ENCODE peak calls at places on chromosomes 7 and 10, in five cellular contexts. C, E, A, L and X are unnamed samples.

GRCh38 chr10:129759214-129760002 is 204.7 kb downstream of the EBF3 start:
- DNase-seq in L (no peak), A (no peak), C (no peak), E (no peak), X (no peak)

GRCh38 chr7:151079199-151079910 is 1.3 kb downstream of the FASTK start:
- DNase-seq in L (no peak), E (no peak), A (no peak), C (no peak), X (no peak)

GRCh38 chr7:155317114-155317434 is 19.4 kb downstream of the INSIG1 start:
- DNase-seq in A (no peak), C (no peak), E (no peak), L (no peak), X (no peak)

GRCh38 chr10:29958440-29958839 is 100.9 kb downstream of the JCAD start:
- DNase-seq in L (no peak), E (no peak), A (no peak), C (no peak), X (peak; percentile 53)

GRCh38 chr10:121734517-121735137 is 136.4 kb upstream of the FGFR2 start:
- DNase-seq in L (peak; percentile 70), A (peak; percentile 37), E (peak; percentile 70), C (peak; percentile 33), X (no peak)

GRCh38 chr7:3188946-3189345 is 112.1 kb upstream of the SDK1 start:
- DNase-seq in A (no peak), C (peak; percentile 12), E (no peak), L (no peak), X (no peak)

GRCh38 chr10:126924915-126925300 is 19.7 kb downstream of the DOCK1 start:
- DNase-seq in A (peak; percentile 77), L (no peak), C (no peak), E (no peak), X (peak; percentile 37)

GRCh38 chr7:129100827-129101166 is 43.7 kb upstream of the TSPAN33 start:
- DNase-seq in A (no peak), E (no peak), C (no peak), L (no peak), X (no peak)

GRCh38 chr10:70781461-70782051 is 3.6 kb downstream of the TBATA start:
- DNase-seq in C (no peak), L (peak; percentile 5), A (no peak), E (no peak), X (no peak)

GRCh38 chr10:103114876-103115275 is 78.2 kb downstream of the NT5C2 start:
- DNase-seq in C (no peak), L (no peak), E (no peak), A (peak; percentile 27), X (peak; percentile 7)

GRCh38 chr10:123567984-123568745 is 98.0 kb upstream of the GPR26 start:
- DNase-seq in A (no peak), C (no peak), E (no peak), L (no peak), X (no peak)

DNA sequence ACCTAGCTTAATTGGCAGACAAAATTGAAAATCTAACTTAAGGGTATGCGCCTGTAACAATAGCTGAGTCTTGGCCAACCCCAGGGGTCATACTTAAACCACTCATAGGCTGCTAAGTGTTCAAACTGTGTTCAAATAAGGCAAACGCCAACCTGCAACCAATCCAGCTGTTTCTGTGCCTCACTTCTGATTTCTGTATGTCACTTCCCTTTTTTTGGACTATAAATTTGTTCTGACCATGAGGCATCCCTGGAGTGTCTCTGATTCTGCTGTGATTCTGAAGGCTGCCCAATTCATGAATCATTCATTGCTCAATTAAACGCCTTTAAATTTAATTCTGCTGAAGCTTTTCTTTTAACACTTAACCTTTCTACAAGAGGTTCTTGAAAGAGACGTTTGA is 31.2 kb upstream of the NME8 start:
- DNase-seq in A (no peak), L (no peak), E (no peak), C (no peak), X (no peak)
- TF ChIP-seq CTCF in A (no peak), L (no peak), E (no peak), C (no peak), X (no peak)

GRCh38 chr10:96705134-96705533 is 15.2 kb downstream of the PIK3AP1 start:
- DNase-seq in A (no peak), L (no peak), C (no peak), E (no peak), X (no peak)

GRCh38 chr10:96711048-96711713 is 9.1 kb downstream of the PIK3AP1 start:
- DNase-seq in E (no peak), L (no peak), A (no peak), C (no peak), X (no peak)

GRCh38 chr10:96706331-96706853 is 13.9 kb downstream of the PIK3AP1 start:
- DNase-seq in L (no peak), A (no peak), C (no peak), E (no peak), X (no peak)

GRCh38 chr10:96708456-96708855 is 11.9 kb downstream of the PIK3AP1 start:
- DNase-seq in E (no peak), L (no peak), C (no peak), A (no peak), X (no peak)

GRCh38 chr10:96709525-96709924 is 10.8 kb downstream of the PIK3AP1 start:
- DNase-seq in L (no peak), E (no peak), A (no peak), C (no peak), X (no peak)
- H3F3A ChIP-seq in L (peaks cover 3% of the 10 kb centered on the region), E (no peaks in the 10 kb centered on the region), A (no peaks in the 10 kb centered on the region), C (no peaks in the 10 kb centered on the region), X (no peaks in the 10 kb centered on the region)

DNA sequence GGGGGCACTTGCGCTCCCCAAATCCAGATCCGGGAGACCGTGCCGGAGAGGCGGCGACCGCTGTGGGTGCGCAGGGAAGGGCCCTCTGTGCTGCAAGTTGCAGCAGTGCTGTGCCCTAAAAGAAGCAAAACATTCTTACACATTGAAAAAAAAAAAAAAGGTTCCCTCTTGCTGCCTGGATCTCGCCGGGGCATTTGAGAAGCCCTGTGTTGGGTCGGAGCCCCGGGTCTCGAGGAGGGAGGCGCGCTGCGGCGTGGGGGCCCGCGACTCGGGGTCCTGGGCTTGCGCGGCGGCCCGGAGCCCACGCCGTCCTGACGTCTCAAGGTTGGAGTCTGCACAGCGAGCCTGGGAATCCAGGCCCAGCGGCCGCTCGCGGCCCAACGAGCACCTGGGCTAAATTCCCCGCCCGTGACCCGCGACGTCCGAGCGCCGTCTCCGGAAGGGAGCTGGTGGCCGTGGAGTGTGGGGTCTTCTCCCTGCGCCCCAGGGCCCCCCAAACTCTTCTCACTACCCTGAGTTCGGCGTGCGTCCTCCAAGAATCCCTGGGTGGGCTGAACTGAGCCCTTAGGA is 1.3 kb upstream of the CTBP2 start:
- DNase-seq in A (no peak), C (no peak), L (peak; percentile 66), E (no peak), X (no peak)
- TF ChIP-seq CTCF in A (peak; percentile 38), C (no peak), L (peak; percentile 56), E (no peak), X (peak; percentile 55)

GRCh38 chr7:130920122-130920521 is 186.1 kb upstream of the KLF14 start:
- DNase-seq in E (no peak), A (no peak), C (no peak), L (no peak), X (no peak)

GRCh38 chr7:130918129-130919052 is 184.4 kb upstream of the KLF14 start:
- DNase-seq in A (no peak), E (no peak), C (no peak), L (no peak), X (no peak)

GRCh38 chr7:130914589-130915294 is 180.7 kb upstream of the KLF14 start:
- DNase-seq in C (no peak), L (no peak), A (no peak), E (no peak), X (no peak)

GRCh38 chr7:130919316-130920103 is 185.5 kb upstream of the KLF14 start:
- DNase-seq in L (no peak), C (no peak), A (no peak), E (no peak), X (no peak)

GRCh38 chr7:130917669-130918128 is 183.7 kb upstream of the KLF14 start:
- DNase-seq in E (no peak), C (no peak), A (peak; percentile 93), L (no peak), X (peak; percentile 84)
- H3F3A ChIP-seq in E (peaks cover 21% of the 10 kb centered on the region), C (peaks cover 25% of the 10 kb centered on the region), A (peaks cover 22% of the 10 kb centered on the region), L (peaks cover 68% of the 10 kb centered on the region), X (peaks cover 83% of the 10 kb centered on the region)

DNA sequence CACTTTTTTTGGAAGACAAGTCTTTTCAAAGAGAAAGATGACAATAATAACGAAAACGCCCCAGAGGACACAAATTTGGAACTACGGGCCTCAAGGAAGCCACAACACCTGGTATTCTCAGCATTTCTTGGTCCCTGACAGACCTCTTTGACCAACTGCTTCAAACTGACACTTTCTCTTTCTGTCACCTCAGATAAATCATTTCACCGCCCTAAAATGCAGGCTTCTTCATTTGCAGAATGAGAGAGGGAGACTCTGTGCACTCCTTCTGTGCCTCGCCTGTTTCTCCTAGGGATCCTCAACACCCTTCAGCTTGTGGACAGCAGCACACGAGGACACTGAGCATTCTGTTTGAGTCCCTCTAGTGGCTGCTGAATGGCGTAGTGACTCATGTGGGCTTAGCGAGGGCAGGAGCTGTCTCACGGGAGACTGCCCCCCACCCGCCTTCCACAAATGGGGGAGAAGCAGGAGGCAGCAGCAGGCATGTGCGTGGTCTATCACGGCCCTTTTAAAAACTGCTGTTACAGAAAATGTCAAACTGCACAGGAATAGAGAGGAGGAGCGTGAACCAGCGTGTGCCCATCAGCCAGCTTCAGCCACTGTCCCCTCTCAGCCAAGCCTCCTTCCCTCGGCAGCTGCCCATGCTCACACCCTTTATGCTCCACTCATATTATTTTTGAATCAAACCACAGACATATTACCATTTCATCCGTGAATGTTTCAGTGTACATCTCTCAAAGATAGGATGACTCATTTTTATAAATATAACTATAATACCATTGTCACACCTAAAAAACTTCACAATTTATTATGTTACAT is 41.4 kb downstream of the GSDME start:
- DNase-seq in C (peak; percentile 85), A (peak; percentile 17), L (peak; percentile 58), E (peak; percentile 63), X (no peak)
- TF ChIP-seq CTCF in C (peak; percentile 46), A (peak; percentile 49), L (peak; percentile 55), E (peak; percentile 57), X (peak; percentile 18)

GRCh38 chr7:136275794-136276193 is 298.6 kb upstream of the MTPN start:
- DNase-seq in C (no peak), L (peak; percentile 6), A (no peak), E (peak; percentile 10), X (no peak)

GRCh38 chr7:136272934-136273333 is 295.8 kb upstream of the MTPN start:
- DNase-seq in E (peak; percentile 61), L (no peak), C (no peak), A (no peak), X (no peak)

GRCh38 chr7:136274636-136275345 is 297.6 kb upstream of the MTPN start:
- DNase-seq in A (no peak), E (no peak), C (no peak), L (no peak), X (no peak)

GRCh38 chr7:136278057-136278456 is 300.9 kb upstream of the MTPN start:
- DNase-seq in E (no peak), C (no peak), L (no peak), A (no peak), X (no peak)
- H3F3A ChIP-seq in E (no peaks in the 10 kb centered on the region), C (no peaks in the 10 kb centered on the region), L (no peaks in the 10 kb centered on the region), A (no peaks in the 10 kb centered on the region), X (no peaks in the 10 kb centered on the region)

GRCh38 chr7:30894009-30894408 is 17.6 kb upstream of the AQP1 start:
- DNase-seq in C (no peak), A (no peak), L (no peak), E (no peak), X (no peak)

GRCh38 chr7:30893357-30893756 is 18.3 kb upstream of the AQP1 start:
- DNase-seq in L (peak; percentile 27), E (no peak), C (no peak), A (no peak), X (no peak)

GRCh38 chr7:30896041-30896440 is 15.6 kb upstream of the AQP1 start:
- DNase-seq in L (no peak), A (no peak), E (no peak), C (no peak), X (no peak)

GRCh38 chr7:30896783-30897617 is 14.7 kb upstream of the AQP1 start:
- DNase-seq in L (no peak), A (no peak), E (no peak), C (no peak), X (no peak)

GRCh38 chr7:30894866-30895408 is 16.7 kb upstream of the AQP1 start:
- DNase-seq in A (peak; percentile 10), E (peak; percentile 31), L (no peak), C (no peak), X (no peak)
- TF ChIP-seq CTCF in A (peak; percentile 17), E (peak; percentile 23), L (peak; percentile 21), C (no peak), X (no peak)